ENCODE peak calls at places on chromosome 22, in six cellular contexts. Y, T, B, D, X and H are unnamed samples.

GRCh38 chr22:23718371-23719165 is 27.8 kb downstream of the RGL4 start:
- DNase-seq in Y (no peak), B (peak; percentile 2), D (no peak), X (no peak), T (no peak), H (no peak)

GRCh38 chr22:45678961-45679912 is 7.6 kb downstream of the ATXN10 start:
- DNase-seq in X (no peak), D (peak; percentile 84), T (no peak), B (no peak), Y (peak; percentile 78), H (no peak)

GRCh38 chr22:47395481-47395880 is 633.0 kb downstream of the TBC1D22A start:
- DNase-seq in D (no peak), Y (peak; percentile 44), T (no peak), X (no peak), B (no peak), H (no peak)

GRCh38 chr22:45975266-45976161 is 1.4 kb downstream of the WNT7B start:
- DNase-seq in D (no peak), X (no peak), B (no peak), Y (no peak), T (no peak), H (no peak)

GRCh38 chr22:33565580-33565995 is 354.7 kb downstream of the LARGE1 start:
- DNase-seq in X (no peak), B (peak; percentile 57), T (no peak), Y (no peak), D (no peak), H (no peak)

GRCh38 chr22:39839917-39840510 is 53.5 kb downstream of the ENTHD1 start:
- DNase-seq in B (no peak), X (no peak), T (no peak), D (no peak), Y (no peak), H (no peak)

GRCh38 chr22:19438286-19438685 is 5.9 kb downstream of the MRPL40 start:
- DNase-seq in D (no peak), T (no peak), Y (no peak), X (no peak), B (no peak), H (no peak)

GRCh38 chr22:46969491-46969890 is 207.0 kb downstream of the TBC1D22A start:
- DNase-seq in B (no peak), D (no peak), T (no peak), X (no peak), Y (no peak), H (no peak)

GRCh38 chr22:32628626-32629587 is 154.3 kb downstream of the FBXO7 start:
- DNase-seq in T (no peak), X (no peak), Y (no peak), B (no peak), D (peak; percentile 94), H (no peak)

GRCh38 chr22:45689195-45689594 is 17.6 kb downstream of the ATXN10 start:
- DNase-seq in Y (no peak), D (no peak), B (no peak), X (no peak), T (no peak), H (no peak)

GRCh38 chr22:38766076-38766777 is 10.4 kb upstream of the SUN2 start:
- DNase-seq in B (peak; percentile 76), Y (peak; percentile 53), D (peak; percentile 82), X (no peak), T (peak; percentile 60), H (peak; percentile 93)

GRCh38 chr22:46408568-46409506 is 73.3 kb downstream of the TRMU start:
- DNase-seq in X (no peak), Y (no peak), D (no peak), B (peak; percentile 33), T (no peak), H (no peak)

GRCh38 chr22:20386972-20387371 is 7.0 kb upstream of the ZNF74 start:
- DNase-seq in D (no peak), T (no peak), B (no peak), Y (no peak), X (no peak), H (no peak)

GRCh38 chr22:19689408-19689807 is 24.9 kb upstream of the SEPTIN5 start:
- DNase-seq in B (no peak), T (no peak), X (no peak), D (no peak), Y (no peak), H (no peak)

GRCh38 chr22:27718186-27719032 is 83.1 kb downstream of the MN1 start:
- DNase-seq in Y (peak; percentile 93), D (peak; percentile 98), B (peak; percentile 90), T (peak; percentile 33), X (no peak), H (peak; percentile 73)

GRCh38 chr22:41417622-41418390 is 28.8 kb downstream of the TOB2 start:
- DNase-seq in Y (no peak), T (peak; percentile 99), X (no peak), D (peak; percentile 63), B (peak; percentile 96), H (no peak)

GRCh38 chr22:25048659-25049657 is 96.4 kb downstream of the KIAA1671 start:
- DNase-seq in D (peak; percentile 56), T (peak; percentile 70), Y (peak; percentile 29), X (peak; percentile 34), B (peak; percentile 82), H (peak; percentile 76)

GRCh38 chr22:25908755-25909154 is 166.8 kb downstream of the MYO18B start:
- DNase-seq in B (no peak), X (no peak), T (no peak), D (no peak), Y (no peak), H (no peak)

GRCh38 chr22:50304528-50305392 is 2.7 kb downstream of the PLXNB2 start:
- DNase-seq in B (peak; percentile 88), X (no peak), D (peak; percentile 55), Y (no peak), T (peak; percentile 88), H (no peak)
- H3K4me3 ChIP-seq in B (no peak overlapping the region), X (no peak overlapping the region), D (peak overlapping the region; percentile 89), Y (no peak overlapping the region), T (peak overlapping the region; percentile 88), H (no peak overlapping the region)

GRCh38 chr22:31139066-31139465 is 1.2 kb downstream of the PLA2G3 start:
- DNase-seq in X (no peak), T (no peak), D (no peak), Y (no peak), B (no peak), H (no peak)

GRCh38 chr22:31141551-31141950 is 1.2 kb upstream of the PLA2G3 start:
- DNase-seq in B (no peak), X (no peak), Y (no peak), D (no peak), T (no peak), H (no peak)

GRCh38 chr22:31139866-31140716 is at the start of gene PLA2G3:
- DNase-seq in Y (no peak), B (no peak), T (peak; percentile 78), D (peak; percentile 65), X (no peak), H (no peak)

GRCh38 chr22:31142285-31142684 is 2.0 kb upstream of the PLA2G3 start:
- DNase-seq in D (no peak), Y (no peak), X (no peak), B (no peak), T (no peak), H (no peak)

DNA sequence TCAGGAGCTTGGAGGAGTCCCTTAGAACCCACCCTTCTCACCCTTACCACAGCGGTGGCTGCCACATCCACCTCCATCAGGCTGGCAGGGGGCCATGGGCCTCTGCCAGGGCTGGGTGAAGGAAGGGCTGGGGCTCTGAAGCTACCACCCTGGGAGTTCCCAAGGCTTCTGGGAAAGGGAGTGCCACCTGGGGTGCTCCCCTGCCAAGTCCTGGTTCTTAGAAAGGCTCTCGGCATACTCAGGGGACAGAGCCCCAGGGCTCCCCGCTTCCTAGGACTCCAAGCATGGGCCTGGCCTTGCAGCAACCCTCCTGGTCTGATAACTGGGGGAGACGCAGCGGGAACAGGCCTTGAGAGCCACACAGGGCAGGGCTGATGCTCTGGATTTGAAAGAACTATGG is 438 bp upstream of the PLA2G3 start:
- DNase-seq in Y (no peak), B (no peak), X (no peak), D (no peak), T (peak; percentile 57), H (no peak)
- H3K4me3 ChIP-seq in Y (no peak overlapping the region), B (no peak overlapping the region), X (no peak overlapping the region), D (no peak overlapping the region), T (no peak overlapping the region), H (no peak overlapping the region)

DNA sequence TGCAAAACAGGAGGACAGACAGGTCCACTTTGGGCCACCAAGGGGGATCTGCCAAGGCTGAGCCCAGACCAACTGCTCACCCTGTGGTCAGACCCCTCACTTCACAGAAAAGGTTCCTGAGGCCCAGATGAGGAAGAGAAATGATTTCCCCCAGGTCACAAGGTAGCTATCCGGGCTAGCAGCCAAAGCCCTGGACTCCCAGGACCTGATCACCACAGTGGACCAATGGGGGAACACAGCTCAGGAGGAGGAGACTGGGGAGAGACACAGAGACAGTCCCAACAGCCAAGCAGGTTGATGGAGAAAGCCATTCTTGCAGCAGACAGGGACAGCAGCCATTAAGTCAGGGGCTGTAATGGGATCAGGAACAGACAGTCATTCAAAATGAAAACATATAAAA is 16.2 kb downstream of the ZMAT5 start:
- DNase-seq in B (peak; percentile 18), X (no peak), Y (no peak), D (no peak), T (no peak), H (no peak)
- H3K4me3 ChIP-seq in B (no peak overlapping the region), X (no peak overlapping the region), Y (no peak overlapping the region), D (no peak overlapping the region), T (no peak overlapping the region), H (no peak overlapping the region)

GRCh38 chr22:37229805-37230672 is 14.0 kb downstream of the RAC2 start:
- DNase-seq in D (peak; percentile 71), Y (peak; percentile 60), B (peak; percentile 78), X (peak; percentile 89), T (peak; percentile 67), H (no peak)

GRCh38 chr22:37226514-37226913 is 14.2 kb upstream of the SSTR3 start:
- DNase-seq in Y (no peak), D (no peak), T (no peak), B (no peak), X (no peak), H (no peak)

GRCh38 chr22:37229012-37229804 is 14.9 kb downstream of the RAC2 start:
- DNase-seq in D (peak; percentile 90), B (peak; percentile 54), X (no peak), Y (peak; percentile 85), T (no peak), H (no peak)

GRCh38 chr22:37226087-37226486 is 13.8 kb upstream of the SSTR3 start:
- DNase-seq in X (no peak), D (no peak), B (no peak), Y (no peak), T (no peak), H (no peak)

DNA sequence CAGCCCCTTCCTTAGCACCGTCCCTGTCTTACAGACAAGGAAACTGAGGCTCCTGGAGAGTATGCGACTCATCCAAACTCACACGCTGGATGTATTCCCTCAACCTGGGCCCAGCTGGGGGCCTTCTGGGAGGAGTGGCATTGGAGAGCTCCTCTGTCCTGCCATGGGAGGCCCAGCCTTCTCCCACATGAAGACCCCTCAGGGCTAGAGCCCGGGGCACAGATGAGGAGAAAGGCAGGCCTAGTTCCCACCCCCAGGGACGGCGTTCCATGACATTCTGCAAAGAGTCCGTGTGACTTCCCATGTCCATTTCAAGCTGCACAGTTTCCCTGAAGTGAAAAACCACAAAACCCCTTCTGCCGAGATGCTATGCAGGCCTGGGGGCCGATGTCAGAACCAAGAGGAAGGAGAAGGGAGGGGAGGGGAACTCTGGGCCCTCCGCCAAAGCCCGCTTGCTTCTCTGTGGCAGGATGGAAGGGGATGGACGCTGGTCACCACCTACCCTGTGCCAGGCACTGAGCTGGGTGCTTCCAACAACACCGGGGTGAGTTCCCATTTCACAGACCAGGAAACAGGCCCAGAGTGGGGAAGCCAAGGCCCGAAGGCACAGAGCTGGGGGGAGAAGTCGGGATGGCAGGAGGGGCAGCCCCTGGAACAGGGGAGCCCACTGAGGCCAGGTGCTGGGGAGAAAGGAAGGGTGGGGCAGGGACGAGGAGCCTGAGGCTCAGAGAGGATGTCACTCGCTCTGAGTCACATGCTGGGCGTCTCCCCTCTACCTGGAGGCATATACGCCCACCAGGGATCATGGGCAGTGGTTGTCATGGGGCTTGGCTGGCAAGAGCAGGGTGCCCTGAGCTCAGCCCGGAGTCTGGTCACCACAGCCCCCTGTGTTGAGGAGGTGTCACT is 15.7 kb downstream of the RAC2 start:
- DNase-seq in B (no peak), X (peak; percentile 48), T (no peak), Y (peak; percentile 11), D (peak; percentile 30), H (no peak)
- H3K4me3 ChIP-seq in B (no peak overlapping the region), X (peak overlapping the region; percentile 29), T (no peak overlapping the region), Y (no peak overlapping the region), D (no peak overlapping the region), H (no peak overlapping the region)